ENCODE peak calls at places on chromosomes 13 and 19, in ten cellular contexts. G is thoracic aorta; L is NT2/D1; D is kidney epithelial cell; Z is right lobe of liver; E is CD8-positive, alpha-beta memory T cell; S is Peyer's patch; Q is neural progenitor cell; V is lung; N is HL-60. Y is an unnamed sample.

GRCh38 chr19:7916137-7916907 is 1.7 kb downstream of the TGFBR3L start:
- DNase-seq in G (no peak), L (no peak), D (no peak), Z (peak; percentile 62), E (peak; percentile 73), S (no peak), Q (peak; percentile 74), V (no peak), N (peak; percentile 64), Y (no peak)

GRCh38 chr13:44431150-44431549 is 57.5 kb downstream of the SERP2 start:
- DNase-seq in G (no peak), L (no peak), D (no peak), Z (no peak), E (no peak), S (no peak), Q (peak; percentile 29), V (no peak), N (no peak), Y (no peak)

GRCh38 chr13:109345433-109345941 is 440.9 kb downstream of the IRS2 start:
- DNase-seq in G (no peak), L (no peak), D (peak; percentile 55), Z (no peak), E (no peak), S (no peak), Q (no peak), V (no peak), N (no peak), Y (no peak)

GRCh38 chr13:111325941-111326620 is 5.6 kb downstream of the TEX29 start:
- DNase-seq in G (no peak), L (no peak), D (no peak), Z (no peak), E (no peak), S (no peak), Q (no peak), V (no peak), N (no peak), Y (peak; percentile 81)

GRCh38 chr13:34620073-34620858 is 321.8 kb upstream of the NBEA start:
- DNase-seq in G (no peak), L (no peak), D (no peak), Z (no peak), E (no peak), S (no peak), Q (no peak), V (no peak), N (no peak), Y (no peak)

GRCh38 chr19:6772866-6773322 is 386 bp downstream of the VAV1 start:
- DNase-seq in G (no peak), L (no peak), D (no peak), Z (peak; percentile 51), E (no peak), S (no peak), Q (no peak), V (no peak), N (no peak), Y (no peak)

GRCh38 chr19:38032151-38032550 is 125.1 kb downstream of the SIPA1L3 start:
- DNase-seq in G (no peak), L (no peak), D (no peak), Z (no peak), E (no peak), S (no peak), Q (no peak), V (no peak), N (no peak), Y (no peak)

GRCh38 chr19:10586396-10586795 is 716 bp downstream of the AP1M2 start:
- DNase-seq in G (no peak), L (no peak), D (no peak), Z (no peak), E (no peak), S (no peak), Q (no peak), V (no peak), N (no peak), Y (no peak)

GRCh38 chr19:53424968-53425597 is 6.7 kb upstream of the ZNF761 start:
- DNase-seq in G (peak; percentile 16), L (peak; percentile 66), D (no peak), Z (peak; percentile 62), E (peak; percentile 74), S (peak; percentile 69), Q (peak; percentile 86), V (peak; percentile 70), N (peak; percentile 47), Y (peak; percentile 59)

GRCh38 chr13:61670384-61671161 is 254.9 kb upstream of the PCDH20 start:
- DNase-seq in G (no peak), L (no peak), D (no peak), Z (no peak), E (no peak), S (no peak), Q (no peak), V (no peak), N (no peak), Y (no peak)

GRCh38 chr13:85650613-85651012 is 148.6 kb downstream of the SLITRK6 start:
- DNase-seq in G (no peak), L (no peak), D (no peak), Z (no peak), E (no peak), S (no peak), Q (no peak), V (no peak), N (no peak), Y (no peak)

DNA sequence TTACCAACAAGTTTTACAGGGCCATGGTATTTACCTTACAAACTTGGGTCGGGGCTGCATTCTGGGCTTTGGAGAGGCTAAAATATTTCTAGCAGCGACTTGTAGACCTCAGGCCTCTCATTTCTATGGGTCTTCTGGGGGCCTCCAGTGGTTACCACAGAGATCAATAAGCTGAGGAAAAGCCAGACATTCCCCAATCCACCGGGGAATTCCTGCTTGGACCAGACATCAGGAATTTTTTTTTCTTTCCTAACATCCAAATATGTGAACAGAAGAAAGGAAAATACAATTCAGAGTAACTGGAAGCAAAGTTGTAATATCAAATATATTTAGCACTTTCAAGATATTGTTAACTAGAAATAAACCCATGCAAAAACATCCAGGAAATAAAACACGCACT is 1.5 kb downstream of the DZIP1 start:
- DNase-seq in G (no peak), L (no peak), D (no peak), Z (no peak), E (no peak), S (no peak), Q (peak; percentile 40), V (no peak), N (no peak), Y (no peak)
- H3K4me3 ChIP-seq in G (peak overlapping the region; percentile 87), L (peak overlapping the region; percentile 76), D (peak overlapping the region; percentile 61), Z (no peak overlapping the region), E (no peak overlapping the region), S (no peak overlapping the region), Q (peak overlapping the region; percentile 59), V (no peak overlapping the region), N (no peak overlapping the region), Y (no peak overlapping the region)

GRCh38 chr19:2607712-2608601 is 94.5 kb downstream of the GNG7 start:
- DNase-seq in G (no peak), L (no peak), D (no peak), Z (no peak), E (peak; percentile 91), S (peak; percentile 76), Q (no peak), V (no peak), N (no peak), Y (no peak)
- H3K4me3 ChIP-seq in G (no peak overlapping the region), L (no peak overlapping the region), D (no peak overlapping the region), Z (no peak overlapping the region), E (peak overlapping the region; percentile 45), S (no peak overlapping the region), Q (no peak overlapping the region), V (no peak overlapping the region), N (no peak overlapping the region), Y (no peak overlapping the region)

GRCh38 chr13:106506286-106506685 is 29.2 kb downstream of the EFNB2 start:
- DNase-seq in G (no peak), L (no peak), D (no peak), Z (no peak), E (no peak), S (no peak), Q (no peak), V (no peak), N (no peak), Y (no peak)

GRCh38 chr13:106503730-106504129 is 31.7 kb downstream of the EFNB2 start:
- DNase-seq in G (no peak), L (no peak), D (no peak), Z (no peak), E (no peak), S (no peak), Q (no peak), V (no peak), N (no peak), Y (no peak)

GRCh38 chr13:106505295-106505694 is 30.2 kb downstream of the EFNB2 start:
- DNase-seq in G (no peak), L (no peak), D (no peak), Z (no peak), E (no peak), S (no peak), Q (no peak), V (no peak), N (no peak), Y (no peak)

GRCh38 chr13:106503272-106503671 is 32.2 kb downstream of the EFNB2 start:
- DNase-seq in G (no peak), L (no peak), D (no peak), Z (no peak), E (no peak), S (no peak), Q (no peak), V (no peak), N (no peak), Y (no peak)

GRCh38 chr13:106507560-106508274 is 27.7 kb downstream of the EFNB2 start:
- DNase-seq in G (no peak), L (no peak), D (peak; percentile 72), Z (no peak), E (no peak), S (no peak), Q (peak; percentile 24), V (no peak), N (peak; percentile 96), Y (no peak)
- H3K4me3 ChIP-seq in G (peak overlapping the region; percentile 55), L (no peak overlapping the region), D (no peak overlapping the region), Z (no peak overlapping the region), E (no peak overlapping the region), S (no peak overlapping the region), Q (no peak overlapping the region), V (no peak overlapping the region), N (no peak overlapping the region), Y (no peak overlapping the region)

DNA sequence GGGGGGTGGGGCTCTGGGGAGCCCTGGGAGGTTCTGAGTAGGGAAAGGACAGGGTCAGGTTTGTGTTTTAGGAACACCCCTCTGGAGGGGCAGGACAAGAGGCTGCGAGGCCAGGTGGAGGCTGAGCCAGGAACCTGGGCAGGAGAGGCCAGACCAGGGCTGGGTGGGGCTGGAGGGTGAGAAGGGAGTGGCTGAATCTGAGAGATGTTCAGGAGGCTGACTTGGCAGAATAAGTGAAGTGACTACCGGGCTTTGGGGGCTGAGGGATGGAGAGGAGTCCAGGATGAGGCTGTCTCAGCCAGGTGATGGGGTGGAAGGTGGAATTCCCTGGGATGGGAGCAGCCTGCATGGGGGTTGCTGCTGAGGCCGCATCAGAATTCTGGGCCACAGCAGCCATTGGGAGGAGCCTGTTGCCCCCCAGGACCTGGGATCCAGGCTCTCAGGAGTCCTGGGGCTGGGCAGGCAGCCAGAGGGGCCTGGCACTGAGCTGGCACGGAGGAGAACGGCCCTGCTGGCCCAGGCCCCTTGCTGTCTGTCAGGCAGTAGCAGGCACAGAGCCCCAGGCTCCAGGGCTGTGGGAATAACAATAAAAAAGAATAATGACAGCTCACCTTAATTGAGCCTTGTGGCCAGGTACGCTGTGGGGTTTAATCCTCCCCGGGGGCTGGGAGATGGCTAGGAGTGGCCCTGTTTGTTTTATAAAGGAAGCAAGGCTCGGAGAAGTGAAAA is 3.3 kb downstream of the PPP5C start:
- DNase-seq in G (no peak), L (no peak), D (no peak), Z (no peak), E (no peak), S (peak; percentile 27), Q (no peak), V (no peak), N (peak; percentile 24), Y (no peak)
- H3K4me3 ChIP-seq in G (peak overlapping the region; percentile 16), L (no peak overlapping the region), D (no peak overlapping the region), Z (no peak overlapping the region), E (peak overlapping the region; percentile 51), S (peak overlapping the region; percentile 8), Q (no peak overlapping the region), V (no peak overlapping the region), N (peak overlapping the region; percentile 19), Y (no peak overlapping the region)

Y was measured in lower leg skin.